ENCODE peak calls at places on chromosomes 16 and 17, in five cellular contexts. One of them, this sample, is unnamed.

GRCh38 chr17:78400581-78401240 is 22.3 kb downstream of the PGS1 start:
- DNase-seq in WTC11: no peak
- DNase-seq in dermis blood vessel endothelial cell: no peak
- DNase-seq in heart right ventricle: no peak
- DNase-seq in globus pallidus: no peak
- DNase-seq in this sample: no peak

GRCh38 chr16:1787322-1788094 is 4.7 kb downstream of the NUBP2 start:
- DNase-seq in WTC11: no peak
- DNase-seq in globus pallidus: no peak
- DNase-seq in dermis blood vessel endothelial cell: no peak
- DNase-seq in heart right ventricle: peak
- DNase-seq in this sample: no peak

GRCh38 chr16:16934660-16935059 is 536.1 kb downstream of the XYLT1 start:
- DNase-seq in globus pallidus: no peak
- DNase-seq in heart right ventricle: no peak
- DNase-seq in WTC11: no peak
- DNase-seq in dermis blood vessel endothelial cell: no peak
- DNase-seq in this sample: no peak

GRCh38 chr16:71230122-71230845 is at the start of gene HYDIN:
- DNase-seq in heart right ventricle: no peak
- DNase-seq in WTC11: peak
- DNase-seq in globus pallidus: no peak
- DNase-seq in dermis blood vessel endothelial cell: peak
- DNase-seq in this sample: peak

GRCh38 chr16:11139624-11140375 is 116.2 kb downstream of the SOCS1 start:
- DNase-seq in heart right ventricle: no peak
- DNase-seq in dermis blood vessel endothelial cell: peak
- DNase-seq in globus pallidus: no peak
- DNase-seq in WTC11: no peak
- DNase-seq in this sample: peak

GRCh38 chr17:62907961-62908360 is 58.1 kb upstream of the TANC2 start:
- DNase-seq in globus pallidus: no peak
- DNase-seq in heart right ventricle: no peak
- DNase-seq in WTC11: no peak
- DNase-seq in dermis blood vessel endothelial cell: no peak
- DNase-seq in this sample: no peak

GRCh38 chr16:11263737-11264136 is 5.4 kb downstream of the TNP2 start:
- DNase-seq in globus pallidus: no peak
- DNase-seq in heart right ventricle: no peak
- DNase-seq in WTC11: no peak
- DNase-seq in dermis blood vessel endothelial cell: no peak
- DNase-seq in this sample: no peak

GRCh38 chr16:10356870-10357842 is 28.7 kb upstream of the ATF7IP2 start:
- DNase-seq in heart right ventricle: no peak
- DNase-seq in dermis blood vessel endothelial cell: no peak
- DNase-seq in globus pallidus: no peak
- DNase-seq in WTC11: no peak
- DNase-seq in this sample: no peak

GRCh38 chr17:35342207-35342744 is 31.1 kb downstream of the SLFN11 start:
- DNase-seq in WTC11: no peak
- DNase-seq in heart right ventricle: no peak
- DNase-seq in globus pallidus: no peak
- DNase-seq in dermis blood vessel endothelial cell: no peak
- DNase-seq in this sample: no peak

GRCh38 chr16:34050787-34051320 is 591.4 kb downstream of the TP53TG3F start:
- DNase-seq in dermis blood vessel endothelial cell: no peak
- DNase-seq in WTC11: no peak
- DNase-seq in heart right ventricle: no peak
- DNase-seq in globus pallidus: no peak
- DNase-seq in this sample: no peak

GRCh38 chr16:30535777-30536190 is 1.1 kb upstream of the ZNF747 start:
- DNase-seq in dermis blood vessel endothelial cell: peak
- DNase-seq in globus pallidus: peak
- DNase-seq in heart right ventricle: peak
- DNase-seq in WTC11: peak
- DNase-seq in this sample: peak

GRCh38 chr16:87178977-87179376 is 138.2 kb downstream of the C16orf95 start:
- DNase-seq in heart right ventricle: peak
- DNase-seq in dermis blood vessel endothelial cell: peak
- DNase-seq in WTC11: no peak
- DNase-seq in globus pallidus: no peak
- DNase-seq in this sample: no peak

GRCh38 chr16:5885521-5885920 is 787.9 kb upstream of the EEF2KMT start:
- DNase-seq in globus pallidus: no peak
- DNase-seq in WTC11: no peak
- DNase-seq in dermis blood vessel endothelial cell: no peak
- DNase-seq in heart right ventricle: no peak
- DNase-seq in this sample: no peak

GRCh38 chr16:50204426-50205108 is 51.5 kb downstream of the TENT4B start:
- DNase-seq in dermis blood vessel endothelial cell: no peak
- DNase-seq in heart right ventricle: no peak
- DNase-seq in WTC11: no peak
- DNase-seq in globus pallidus: no peak
- DNase-seq in this sample: no peak

GRCh38 chr17:60601443-60602384 is 1.7 kb downstream of the PPM1D start:
- DNase-seq in dermis blood vessel endothelial cell: peak
- DNase-seq in globus pallidus: peak
- DNase-seq in heart right ventricle: peak
- DNase-seq in WTC11: peak
- DNase-seq in this sample: peak

GRCh38 chr17:1386265-1386664 is 13.8 kb downstream of the YWHAE start:
- DNase-seq in dermis blood vessel endothelial cell: no peak
- DNase-seq in heart right ventricle: no peak
- DNase-seq in WTC11: no peak
- DNase-seq in globus pallidus: no peak
- DNase-seq in this sample: no peak

GRCh38 chr17:29883497-29883896 is 46.5 kb downstream of the SSH2 start:
- DNase-seq in WTC11: no peak
- DNase-seq in dermis blood vessel endothelial cell: peak
- DNase-seq in heart right ventricle: no peak
- DNase-seq in globus pallidus: no peak
- DNase-seq in this sample: no peak

GRCh38 chr17:6510321-6511023 is 45.9 kb downstream of the PITPNM3 start:
- DNase-seq in dermis blood vessel endothelial cell: peak
- DNase-seq in heart right ventricle: no peak
- DNase-seq in globus pallidus: no peak
- DNase-seq in WTC11: no peak
- DNase-seq in this sample: no peak

GRCh38 chr17:49716952-49717351 is 9.2 kb upstream of the SLC35B1 start:
- DNase-seq in WTC11: no peak
- DNase-seq in dermis blood vessel endothelial cell: no peak
- DNase-seq in globus pallidus: no peak
- DNase-seq in heart right ventricle: no peak
- DNase-seq in this sample: no peak

GRCh38 chr16:46688101-46688656 is 799 bp downstream of the VPS35 start:
- DNase-seq in globus pallidus: peak
- DNase-seq in heart right ventricle: peak
- DNase-seq in WTC11: no peak
- DNase-seq in dermis blood vessel endothelial cell: no peak
- DNase-seq in this sample: no peak

GRCh38 chr17:79654350-79654959 is 43.6 kb upstream of the RBFOX3 start:
- DNase-seq in dermis blood vessel endothelial cell: no peak
- DNase-seq in heart right ventricle: no peak
- DNase-seq in globus pallidus: no peak
- DNase-seq in WTC11: no peak
- DNase-seq in this sample: no peak

GRCh38 chr17:77107506-77108433 is 33.0 kb upstream of the SEC14L1 start:
- DNase-seq in dermis blood vessel endothelial cell: no peak
- DNase-seq in globus pallidus: no peak
- DNase-seq in WTC11: no peak
- DNase-seq in heart right ventricle: no peak
- DNase-seq in this sample: no peak

GRCh38 chr16:81551141-81551808 is 106.7 kb downstream of the CMIP start:
- DNase-seq in dermis blood vessel endothelial cell: peak
- DNase-seq in heart right ventricle: no peak
- DNase-seq in WTC11: no peak
- DNase-seq in globus pallidus: no peak
- DNase-seq in this sample: no peak

GRCh38 chr17:18070861-18071340 is 16.8 kb upstream of the DRG2 start:
- DNase-seq in dermis blood vessel endothelial cell: peak
- DNase-seq in globus pallidus: no peak
- DNase-seq in heart right ventricle: no peak
- DNase-seq in WTC11: no peak
- DNase-seq in this sample: peak

GRCh38 chr16:3879887-3880564 is 487 bp downstream of the CREBBP start:
- DNase-seq in WTC11: peak
- DNase-seq in globus pallidus: peak
- DNase-seq in heart right ventricle: peak
- DNase-seq in dermis blood vessel endothelial cell: peak
- DNase-seq in this sample: peak

GRCh38 chr17:73962308-73962707 is 241.2 kb upstream of the RPL38 start:
- DNase-seq in heart right ventricle: no peak
- DNase-seq in globus pallidus: no peak
- DNase-seq in WTC11: no peak
- DNase-seq in dermis blood vessel endothelial cell: no peak
- DNase-seq in this sample: no peak

GRCh38 chr16:84989791-84990620 is 21.3 kb downstream of the ZDHHC7 start:
- DNase-seq in heart right ventricle: no peak
- DNase-seq in dermis blood vessel endothelial cell: no peak
- DNase-seq in globus pallidus: no peak
- DNase-seq in WTC11: no peak
- DNase-seq in this sample: no peak

GRCh38 chr16:89313583-89313982 is 96.1 kb downstream of the ZNF778 start:
- DNase-seq in WTC11: no peak
- DNase-seq in dermis blood vessel endothelial cell: no peak
- DNase-seq in globus pallidus: no peak
- DNase-seq in heart right ventricle: no peak
- DNase-seq in this sample: no peak

GRCh38 chr17:48068491-48068961 is 20.4 kb downstream of the NFE2L1 start:
- DNase-seq in globus pallidus: no peak
- DNase-seq in WTC11: peak
- DNase-seq in heart right ventricle: no peak
- DNase-seq in dermis blood vessel endothelial cell: peak
- DNase-seq in this sample: no peak

GRCh38 chr16:82506734-82507133 is 120.0 kb upstream of the CDH13 start:
- DNase-seq in WTC11: no peak
- DNase-seq in globus pallidus: no peak
- DNase-seq in heart right ventricle: no peak
- DNase-seq in dermis blood vessel endothelial cell: no peak
- DNase-seq in this sample: no peak

GRCh38 chr17:78132086-78132676 is 1.6 kb downstream of the TMC8 start:
- DNase-seq in dermis blood vessel endothelial cell: no peak
- DNase-seq in globus pallidus: no peak
- DNase-seq in heart right ventricle: no peak
- DNase-seq in WTC11: peak
- DNase-seq in this sample: no peak

GRCh38 chr17:22459331-22459952 is 767.1 kb downstream of the KCNJ18 start:
- DNase-seq in heart right ventricle: no peak
- DNase-seq in globus pallidus: no peak
- DNase-seq in dermis blood vessel endothelial cell: no peak
- DNase-seq in WTC11: no peak
- DNase-seq in this sample: no peak

GRCh38 chr17:48215583-48216139 is 108.1 kb downstream of the SNX11 start:
- DNase-seq in dermis blood vessel endothelial cell: peak
- DNase-seq in WTC11: peak
- DNase-seq in globus pallidus: peak
- DNase-seq in heart right ventricle: no peak
- DNase-seq in this sample: peak

GRCh38 chr16:66693088-66693487 is 3.5 kb downstream of the CMTM4 start:
- DNase-seq in dermis blood vessel endothelial cell: no peak
- DNase-seq in globus pallidus: no peak
- DNase-seq in WTC11: no peak
- DNase-seq in heart right ventricle: no peak
- DNase-seq in this sample: no peak

GRCh38 chr17:36544049-36544319 is 735 bp upstream of the GGNBP2 start:
- DNase-seq in heart right ventricle: peak
- DNase-seq in globus pallidus: no peak
- DNase-seq in dermis blood vessel endothelial cell: peak
- DNase-seq in WTC11: no peak
- DNase-seq in this sample: peak

GRCh38 chr17:69144621-69145255 is 3.0 kb upstream of the ABCA6 start:
- DNase-seq in globus pallidus: no peak
- DNase-seq in dermis blood vessel endothelial cell: no peak
- DNase-seq in WTC11: no peak
- DNase-seq in heart right ventricle: no peak
- DNase-seq in this sample: no peak

GRCh38 chr17:45073414-45074070 is 12.4 kb downstream of the NMT1 start:
- DNase-seq in heart right ventricle: no peak
- DNase-seq in dermis blood vessel endothelial cell: no peak
- DNase-seq in WTC11: no peak
- DNase-seq in globus pallidus: no peak
- DNase-seq in this sample: no peak

GRCh38 chr16:70661918-70662641 is 15.7 kb downstream of the IL34 start:
- DNase-seq in WTC11: no peak
- DNase-seq in dermis blood vessel endothelial cell: no peak
- DNase-seq in heart right ventricle: no peak
- DNase-seq in globus pallidus: no peak
- DNase-seq in this sample: no peak

GRCh38 chr17:6638046-6638908 is 2.2 kb downstream of the KIAA0753 start:
- DNase-seq in WTC11: no peak
- DNase-seq in globus pallidus: no peak
- DNase-seq in dermis blood vessel endothelial cell: no peak
- DNase-seq in heart right ventricle: no peak
- DNase-seq in this sample: no peak

This sample was measured in neural progenitor cell.